ENCODE peak calls at places on chromosome 12, in five cellular contexts. F, Z, M, O and X are unnamed samples.
A peak's percentile ranks its signal among the peaks of the same experiment; 100 is the strongest.

GRCh38 chr12:64009321-64010068 is 165.0 kb downstream of the SRGAP1 start:
- DNase-seq in O (no peak), M (no peak), F (no peak), Z (no peak), X (no peak)

GRCh38 chr12:67442347-67442841 is 173.2 kb downstream of the CAND1 start:
- DNase-seq in Z (no peak), O (peak; percentile 37), F (no peak), M (no peak), X (no peak)

GRCh38 chr12:113831486-113831885 is 134.6 kb downstream of the RBM19 start:
- DNase-seq in F (no peak), O (no peak), M (no peak), Z (no peak), X (no peak)

GRCh38 chr12:29516431-29516875 is 19.0 kb upstream of the OVCH1 start:
- DNase-seq in O (no peak), M (no peak), Z (peak; percentile 68), F (no peak), X (no peak)

GRCh38 chr12:93698307-93699092 is 21.3 kb downstream of the CRADD start:
- DNase-seq in M (no peak), Z (peak; percentile 40), O (no peak), F (no peak), X (no peak)

GRCh38 chr12:47813491-47814196 is 6.1 kb downstream of the HDAC7 start:
- DNase-seq in F (peak; percentile 72), O (peak; percentile 49), M (no peak), Z (no peak), X (no peak)

GRCh38 chr12:80175307-80175930 is 76.1 kb downstream of the OTOGL start:
- DNase-seq in M (no peak), Z (peak; percentile 52), O (no peak), F (no peak), X (no peak)

GRCh38 chr12:78060186-78060585 is 229.5 kb downstream of the NAV3 start:
- DNase-seq in F (no peak), M (no peak), O (no peak), Z (peak; percentile 88), X (no peak)

GRCh38 chr12:64744422-64745258 is 14.6 kb downstream of the GNS start:
- DNase-seq in F (no peak), O (no peak), M (no peak), Z (peak; percentile 39), X (no peak)

GRCh38 chr12:18827913-18828312 is 90.0 kb downstream of the CAPZA3 start:
- DNase-seq in M (no peak), F (no peak), Z (no peak), O (no peak), X (no peak)

GRCh38 chr12:52787324-52787996 is 8.5 kb downstream of the KRT3 start:
- DNase-seq in Z (no peak), M (no peak), O (no peak), F (no peak), X (no peak)

GRCh38 chr12:188910-189621 is 24.9 kb downstream of the SLC6A12 start:
- DNase-seq in F (peak; percentile 69), O (peak; percentile 59), M (peak; percentile 57), Z (peak; percentile 45), X (no peak)

GRCh38 chr12:52494518-52494917 is 1.5 kb upstream of the KRT6A start:
- DNase-seq in O (peak; percentile 17), M (no peak), F (peak; percentile 58), Z (no peak), X (no peak)

GRCh38 chr12:113512568-113512967 is 40.9 kb upstream of the LHX5 start:
- DNase-seq in Z (no peak), M (no peak), F (no peak), O (no peak), X (no peak)

GRCh38 chr12:99079811-99080210 is 434.7 kb downstream of the APAF1 start:
- DNase-seq in F (no peak), Z (no peak), M (no peak), O (no peak), X (no peak)

GRCh38 chr12:93166891-93167307 is 210.8 kb upstream of the NUDT4 start:
- DNase-seq in Z (no peak), M (no peak), O (no peak), F (no peak), X (no peak)

GRCh38 chr12:125050446-125050845 is 14.8 kb upstream of the AACS start:
- DNase-seq in Z (no peak), O (no peak), F (no peak), M (no peak), X (no peak)

GRCh38 chr12:99746538-99746937 is 99.0 kb downstream of the GARIN6 start:
- DNase-seq in F (no peak), Z (no peak), M (no peak), O (no peak), X (no peak)

GRCh38 chr12:76855266-76855665 is 23.6 kb downstream of the CSRP2 start:
- DNase-seq in M (no peak), Z (no peak), F (no peak), O (no peak), X (no peak)

GRCh38 chr12:62684586-62685295 is 218.1 kb downstream of the MON2 start:
- DNase-seq in Z (no peak), O (peak; percentile 27), F (peak; percentile 57), M (no peak), X (no peak)

GRCh38 chr12:47811581-47812484 is 7.9 kb downstream of the HDAC7 start:
- DNase-seq in F (no peak), M (no peak), Z (peak; percentile 86), O (peak; percentile 31), X (no peak)

DNA sequence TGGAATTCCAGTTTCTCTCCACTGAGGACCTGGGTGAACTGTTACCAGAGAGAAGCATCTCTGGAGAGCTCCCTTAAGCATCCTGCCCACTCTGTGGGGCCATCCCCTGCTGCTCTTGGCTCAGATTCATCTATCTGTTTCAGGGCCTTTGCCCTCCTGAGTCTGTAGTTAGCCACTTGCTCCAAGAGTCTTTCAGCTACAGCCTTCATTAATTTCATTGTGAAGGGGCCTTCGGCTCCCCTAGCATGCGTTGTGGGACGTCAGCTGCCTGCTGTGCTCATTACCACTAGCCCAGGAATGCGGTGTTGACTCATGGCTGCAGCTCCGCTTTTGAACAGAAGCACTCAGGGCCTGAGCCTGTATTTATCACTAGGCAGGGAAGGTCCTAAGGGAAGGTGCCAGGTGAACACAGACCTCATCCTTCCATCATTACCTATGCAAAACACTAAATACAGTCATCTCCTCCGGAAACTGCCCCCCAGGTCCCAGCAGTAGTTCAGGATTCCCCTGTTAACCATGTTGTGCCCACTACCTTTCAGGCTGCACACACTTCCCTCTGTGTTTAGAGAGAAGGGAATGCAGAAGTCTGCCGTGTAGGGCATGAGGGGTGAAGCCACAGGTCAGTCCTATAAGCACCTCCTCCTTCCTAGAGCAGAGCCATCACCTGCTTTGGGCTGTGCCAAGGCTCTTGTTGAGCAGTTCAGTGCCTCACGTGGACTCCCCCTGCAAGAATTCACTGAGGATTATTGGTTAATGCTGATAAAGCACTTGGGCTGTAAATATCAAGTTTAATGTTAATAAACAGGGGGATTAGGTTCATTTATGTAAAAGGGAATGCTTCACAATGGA is 191.4 kb downstream of the CACNA1C start:
- DNase-seq in M (no peak), Z (peak; percentile 97), F (no peak), O (peak; percentile 34), X (no peak)
- H3K4me1 ChIP-seq in M (no peaks in the 10 kb centered on the region), Z (peaks cover 44% of the 10 kb centered on the region), F (no peaks in the 10 kb centered on the region), O (peaks cover 16% of the 10 kb centered on the region), X (no peaks in the 10 kb centered on the region)

GRCh38 chr12:3256103-3256551 is 178.9 kb downstream of the TSPAN9 start:
- DNase-seq in M (no peak), Z (no peak), F (no peak), O (no peak), X (no peak)
- H3K27me3 ChIP-seq in M (no peaks in the 10 kb centered on the region), Z (no peaks in the 10 kb centered on the region), F (no peaks in the 10 kb centered on the region), O (no peaks in the 10 kb centered on the region), X (no peaks in the 10 kb centered on the region)

GRCh38 chr12:112011685-112012084 is 1.3 kb downstream of the TMEM116 start:
- DNase-seq in F (no peak), O (no peak), Z (no peak), M (no peak), X (no peak)

GRCh38 chr12:112012775-112013600 is at the start of the genes ERP29 and TMEM116:
- DNase-seq in F (peak; percentile 100), Z (peak; percentile 98), O (peak; percentile 100), M (peak; percentile 100), X (peak; percentile 100)

GRCh38 chr12:112010415-112011344 is 2.3 kb downstream of the TMEM116 start:
- DNase-seq in M (no peak), Z (no peak), F (no peak), O (no peak), X (no peak)

GRCh38 chr12:112015938-112016337 is 2.7 kb downstream of the ERP29 start:
- DNase-seq in M (no peak), O (no peak), Z (no peak), F (no peak), X (no peak)

DNA sequence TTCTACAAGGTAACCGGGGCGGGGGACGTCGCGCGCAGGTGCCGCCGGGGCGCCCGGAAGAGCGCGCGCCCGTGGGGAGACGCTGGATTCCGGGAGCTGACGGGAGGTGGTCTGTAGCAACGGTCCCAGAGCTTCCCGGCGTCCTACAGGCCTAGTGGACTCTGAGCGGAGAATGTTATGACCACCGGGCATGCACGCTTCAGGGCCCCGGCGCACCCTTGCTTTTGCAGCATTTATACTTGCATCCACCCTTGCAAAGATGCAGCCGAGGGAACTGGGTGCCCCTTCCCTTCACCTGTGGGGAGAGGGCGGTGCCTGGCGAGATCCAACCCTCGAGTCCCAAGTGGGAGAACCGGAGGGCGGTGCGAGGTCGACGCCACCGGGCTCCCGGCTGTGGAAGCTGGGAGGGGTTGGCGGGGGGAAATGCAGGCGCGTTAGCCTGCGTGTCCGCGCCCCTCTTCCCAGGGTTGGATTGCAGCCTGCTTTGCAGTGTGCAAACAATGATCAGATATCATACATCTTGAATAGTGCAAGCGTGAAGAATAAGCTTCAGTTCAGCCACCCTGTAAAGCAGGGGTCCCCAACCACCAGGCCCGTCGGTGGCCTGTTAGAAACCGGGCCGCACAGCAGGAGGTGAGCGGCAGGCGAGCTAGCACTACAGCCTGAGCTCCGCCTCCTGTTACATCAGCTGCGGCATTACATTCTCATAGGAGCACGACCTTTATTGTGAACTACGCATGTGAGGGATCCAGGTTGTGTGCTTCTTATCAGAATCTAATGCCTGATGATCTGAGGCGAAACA is 576 bp downstream of the ERP29 start:
- DNase-seq in Z (peak; percentile 82), F (peak; percentile 87), M (peak; percentile 73), O (peak; percentile 78), X (peak; percentile 82)
- TF ChIP-seq POLR2A in Z (no peak), F (peak; percentile 55), M (no peak), O (peak; percentile 7), X (no peak)

GRCh38 chr12:51323966-51324895 is at the start of gene BIN2:
- DNase-seq in M (peak; percentile 56), O (peak; percentile 74), Z (no peak), F (peak; percentile 94), X (peak; percentile 66)

GRCh38 chr12:51321882-51322281 is 2.1 kb downstream of the BIN2 start:
- DNase-seq in O (no peak), Z (no peak), F (no peak), M (no peak), X (no peak)

GRCh38 chr12:51320695-51321320 is 3.2 kb downstream of the BIN2 start:
- DNase-seq in M (no peak), O (peak; percentile 46), Z (peak; percentile 26), F (peak; percentile 55), X (no peak)

GRCh38 chr12:51323317-51323960 is 535 bp downstream of the BIN2 start:
- DNase-seq in M (no peak), O (peak; percentile 53), F (peak; percentile 83), Z (no peak), X (no peak)

DNA sequence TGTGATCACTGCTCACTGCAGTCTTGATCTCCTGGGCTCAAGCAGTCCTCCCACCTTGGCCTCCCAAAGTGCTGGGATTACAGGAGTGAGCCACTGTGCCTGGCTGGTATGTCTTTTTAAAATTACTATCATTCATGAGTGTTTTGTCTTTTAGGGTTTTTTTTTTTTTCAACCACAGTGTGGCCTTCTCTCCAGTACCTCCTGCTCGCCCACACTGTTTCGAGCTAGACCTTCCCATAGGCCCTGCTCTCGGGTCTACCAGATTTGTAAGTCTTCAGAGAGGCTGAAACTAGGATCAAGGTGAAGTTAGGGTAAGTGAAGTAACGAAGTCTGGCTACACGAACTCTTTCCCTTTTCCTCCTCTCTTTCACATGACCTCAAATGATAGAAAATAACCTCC is 1.5 kb downstream of the BIN2 start:
- DNase-seq in O (no peak), F (no peak), M (no peak), Z (no peak), X (no peak)
- H3K4me1 ChIP-seq in O (peaks cover 32% of the 10 kb centered on the region), F (peaks cover 8% of the 10 kb centered on the region), M (no peaks in the 10 kb centered on the region), Z (peaks cover 9% of the 10 kb centered on the region), X (no peaks in the 10 kb centered on the region)